ENCODE peak calls at places on chromosomes 1 and 21, in nine cellular contexts. N is anterior cingulate cortex; O is astrocyte of the spinal cord; J is tibial artery; B is stimulated activated CD4-positive, alpha-beta T cell treated with anti-CD3 and anti-CD28 coated beads, TNF-alpha, amount 100 ng/mL, for 4 hours; G is activated CD4-positive, alpha-beta T cell treated with anti-CD3 and anti-CD28 coated beads for 1 hour; A is activated T-cell treated with anti-CD3 and anti-CD28 coated beads, Interleukin-2, amount 50 U/mL, for 72 hours; X is HEK293T; H is A172. S is an unnamed sample.

GRCh38 chr21:38937844-38938243 is 132.1 kb downstream of the ETS2 start:
- DNase-seq in N (no peak), O (no peak), J (no peak), B (no peak), G (no peak), A (no peak), X (no peak), H (no peak), S (no peak)

GRCh38 chr1:4309676-4310320 is 344.6 kb upstream of the AJAP1 start:
- DNase-seq in N (no peak), O (no peak), J (no peak), B (no peak), G (no peak), A (no peak), X (no peak), H (no peak), S (no peak)

GRCh38 chr1:63601463-63601862 is 8.3 kb downstream of the PGM1 start:
- DNase-seq in N (no peak), O (no peak), J (no peak), B (no peak), G (no peak), A (no peak), X (no peak), H (no peak), S (no peak)

GRCh38 chr1:12059722-12060464 is 3.2 kb upstream of the TNFRSF8 start:
- DNase-seq in N (no peak), O (no peak), J (no peak), B (no peak), G (no peak), A (peak; percentile 75), X (no peak), H (no peak), S (no peak)

GRCh38 chr1:230715510-230715909 is 1.6 kb upstream of the AGT start:
- DNase-seq in N (no peak), O (no peak), J (no peak), B (no peak), G (no peak), A (no peak), X (no peak), H (no peak), S (no peak)

GRCh38 chr1:235902638-235903542 is 36.2 kb upstream of the LYST start:
- DNase-seq in N (no peak), O (peak; percentile 92), J (no peak), B (no peak), G (no peak), A (no peak), X (no peak), H (peak; percentile 98), S (peak; percentile 57)

GRCh38 chr21:42655797-42656770 is 2.7 kb downstream of the PDE9A start:
- DNase-seq in N (no peak), O (no peak), J (no peak), B (no peak), G (no peak), A (no peak), X (no peak), H (no peak), S (peak; percentile 43)

GRCh38 chr1:30855686-30856259 is 52.8 kb downstream of the SDC3 start:
- DNase-seq in N (no peak), O (no peak), J (no peak), B (no peak), G (no peak), A (no peak), X (no peak), H (no peak), S (no peak)

GRCh38 chr1:230798491-230798890 is 51.3 kb downstream of the CAPN9 start:
- DNase-seq in N (no peak), O (no peak), J (no peak), B (no peak), G (no peak), A (no peak), X (no peak), H (no peak), S (no peak)

GRCh38 chr1:184805667-184806295 is 51.1 kb upstream of the EDEM3 start:
- DNase-seq in N (peak; percentile 50), O (peak; percentile 86), J (peak; percentile 95), B (peak; percentile 71), G (peak; percentile 71), A (peak; percentile 81), X (peak; percentile 92), H (peak; percentile 84), S (peak; percentile 84)

GRCh38 chr1:167065481-167065880 is 24.7 kb downstream of the GPA33 start:
- DNase-seq in N (no peak), O (no peak), J (no peak), B (no peak), G (no peak), A (no peak), X (no peak), H (no peak), S (no peak)

GRCh38 chr1:117171900-117172501 is 38.7 kb downstream of the VTCN1 start:
- DNase-seq in N (no peak), O (peak; percentile 66), J (no peak), B (no peak), G (no peak), A (no peak), X (no peak), H (peak; percentile 55), S (peak; percentile 18)

GRCh38 chr21:36635991-36636390 is 62.9 kb upstream of the SIM2 start:
- DNase-seq in N (no peak), O (no peak), J (no peak), B (no peak), G (no peak), A (no peak), X (no peak), H (no peak), S (no peak)

GRCh38 chr1:89671775-89672488 is 39.0 kb downstream of the LRRC8C start:
- DNase-seq in N (no peak), O (peak; percentile 19), J (no peak), B (no peak), G (no peak), A (no peak), X (no peak), H (peak; percentile 37), S (no peak)

S was measured in kidney glomerular epithelial cell.